ENCODE peak calls at places on chromosomes 11 and 22, in four cellular contexts. C, X, P and L are unnamed samples.

GRCh38 chr11:134562941-134563471 is 151.0 kb upstream of the B3GAT1 start:
- DNase-seq in P (no peak), C (no peak), X (no peak), L (no peak)

GRCh38 chr22:20463324-20464095 is 25.9 kb upstream of the SCARF2 start:
- DNase-seq in P (no peak), C (no peak), X (no peak), L (no peak)

GRCh38 chr11:13897606-13898276 is 64.8 kb upstream of the SPON1 start:
- DNase-seq in C (no peak), P (no peak), X (no peak), L (no peak)

GRCh38 chr11:86722041-86722440 is 49.6 kb upstream of the ME3 start:
- DNase-seq in C (no peak), X (peak; percentile 78), P (no peak), L (peak; percentile 63)

GRCh38 chr11:97622795-97623194 is 1233.0 kb downstream of the JRKL start:
- DNase-seq in X (no peak), C (no peak), P (no peak), L (peak; percentile 15)

GRCh38 chr22:17201285-17201945 is 17.8 kb downstream of the ADA2 start:
- DNase-seq in X (peak; percentile 46), P (no peak), C (no peak), L (no peak)

GRCh38 chr22:46113110-46113909 is 37.0 kb upstream of the PPARA start:
- DNase-seq in X (no peak), P (no peak), C (no peak), L (no peak)

GRCh38 chr11:31817054-31817620 is 6.0 kb upstream of the PAX6 start:
- DNase-seq in X (no peak), C (no peak), P (no peak), L (no peak)

GRCh38 chr11:65502274-65502851 is 3.5 kb downstream of the MALAT1 start:
- DNase-seq in P (peak; percentile 33), C (peak; percentile 20), X (peak; percentile 77), L (peak; percentile 75)

GRCh38 chr11:76701701-76702100 is 31.2 kb upstream of the LRRC32 start:
- DNase-seq in X (peak; percentile 59), P (peak; percentile 40), C (no peak), L (peak; percentile 40)

GRCh38 chr11:62472063-62472884 is 53.4 kb downstream of the SCGB1A1 start:
- DNase-seq in C (no peak), P (peak; percentile 74), X (peak; percentile 75), L (peak; percentile 32)

GRCh38 chr11:3916962-3917361 is 61.5 kb downstream of the STIM1 start:
- DNase-seq in X (no peak), P (no peak), C (no peak), L (no peak)

GRCh38 chr11:46120711-46121327 is 435 bp downstream of the PHF21A start:
- DNase-seq in X (no peak), P (peak; percentile 75), C (peak; percentile 42), L (peak; percentile 82)

GRCh38 chr11:74134661-74135515 is 35.9 kb downstream of the C2CD3 start:
- DNase-seq in X (no peak), C (no peak), P (peak; percentile 72), L (peak; percentile 37)

GRCh38 chr22:50257451-50258360 is 3.8 kb downstream of the MAPK12 start:
- DNase-seq in P (no peak), C (no peak), X (no peak), L (no peak)

GRCh38 chr11:1705121-1706052 is 8.4 kb downstream of the KRTAP5-6 start:
- DNase-seq in C (no peak), X (no peak), P (no peak), L (peak; percentile 10)

GRCh38 chr11:4203603-4204360 is 109.2 kb downstream of the RRM1 start:
- DNase-seq in X (no peak), P (no peak), C (no peak), L (no peak)

GRCh38 chr11:975824-976223 is 50.2 kb downstream of the AP2A2 start:
- DNase-seq in C (no peak), X (peak; percentile 41), P (no peak), L (peak; percentile 44)

GRCh38 chr11:90556612-90557011 is 333.8 kb upstream of the CHORDC1 start:
- DNase-seq in C (no peak), X (no peak), P (no peak), L (no peak)

GRCh38 chr11:16151138-16151537 is 205.2 kb downstream of the SOX6 start:
- DNase-seq in C (no peak), X (no peak), P (no peak), L (no peak)

GRCh38 chr11:106076923-106077608 is at the start of gene KBTBD3:
- DNase-seq in X (peak; percentile 99), C (peak; percentile 99), P (peak; percentile 99), L (peak; percentile 100)

GRCh38 chr22:40077646-40078016 is 82.9 kb downstream of the FAM83F start:
- DNase-seq in P (no peak), C (no peak), X (no peak), L (no peak)

GRCh38 chr11:67113231-67113721 is 5.8 kb upstream of the KDM2A start:
- DNase-seq in X (no peak), C (no peak), P (no peak), L (no peak)

GRCh38 chr11:76256448-76256847 is 50.1 kb upstream of the WNT11 start:
- DNase-seq in P (no peak), C (no peak), X (no peak), L (no peak)

GRCh38 chr11:103872748-103873147 is 163.7 kb upstream of the DDI1 start:
- DNase-seq in P (peak; percentile 80), X (no peak), C (no peak), L (no peak)

GRCh38 chr11:47848636-47849155 is 546 bp upstream of the NUP160 start:
- DNase-seq in X (no peak), P (no peak), C (no peak), L (no peak)
- TF ChIP-seq CTCF in X (no peak), P (no peak), C (no peak), L (no peak)

GRCh38 chr11:117430293-117430955 is 102.8 kb downstream of the CEP164 start:
- DNase-seq in P (no peak), X (no peak), C (no peak), L (no peak)

GRCh38 chr11:117427356-117427874 is 99.8 kb downstream of the CEP164 start:
- DNase-seq in X (no peak), C (no peak), P (no peak), L (no peak)

GRCh38 chr11:117428186-117428855 is 100.7 kb downstream of the CEP164 start:
- DNase-seq in X (no peak), P (no peak), C (no peak), L (no peak)

GRCh38 chr11:117426941-117427340 is 99.3 kb downstream of the CEP164 start:
- DNase-seq in P (no peak), X (no peak), C (no peak), L (no peak)

DNA sequence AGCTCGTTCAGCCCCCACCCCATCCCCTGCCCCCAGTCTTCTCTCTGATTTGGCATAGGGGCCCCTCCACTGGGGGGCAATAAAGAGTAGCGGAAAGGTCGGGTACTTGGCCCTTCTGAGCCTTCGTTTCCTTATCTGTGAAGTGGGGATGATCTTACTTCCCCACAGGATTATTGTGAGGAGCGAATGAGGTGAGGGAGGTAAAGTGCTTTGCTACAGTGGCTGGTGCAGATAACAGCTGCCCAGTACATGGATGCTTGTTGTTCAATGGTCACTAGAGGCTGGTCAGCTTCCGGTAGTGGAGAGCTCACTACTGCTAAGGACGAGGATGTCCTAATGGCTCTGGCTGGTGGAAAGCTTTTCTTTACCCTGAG is 101.2 kb downstream of the CEP164 start:
- DNase-seq in P (no peak), X (no peak), C (no peak), L (no peak)
- TF ChIP-seq CTCF in P (no peak), X (no peak), C (no peak), L (no peak)

DNA sequence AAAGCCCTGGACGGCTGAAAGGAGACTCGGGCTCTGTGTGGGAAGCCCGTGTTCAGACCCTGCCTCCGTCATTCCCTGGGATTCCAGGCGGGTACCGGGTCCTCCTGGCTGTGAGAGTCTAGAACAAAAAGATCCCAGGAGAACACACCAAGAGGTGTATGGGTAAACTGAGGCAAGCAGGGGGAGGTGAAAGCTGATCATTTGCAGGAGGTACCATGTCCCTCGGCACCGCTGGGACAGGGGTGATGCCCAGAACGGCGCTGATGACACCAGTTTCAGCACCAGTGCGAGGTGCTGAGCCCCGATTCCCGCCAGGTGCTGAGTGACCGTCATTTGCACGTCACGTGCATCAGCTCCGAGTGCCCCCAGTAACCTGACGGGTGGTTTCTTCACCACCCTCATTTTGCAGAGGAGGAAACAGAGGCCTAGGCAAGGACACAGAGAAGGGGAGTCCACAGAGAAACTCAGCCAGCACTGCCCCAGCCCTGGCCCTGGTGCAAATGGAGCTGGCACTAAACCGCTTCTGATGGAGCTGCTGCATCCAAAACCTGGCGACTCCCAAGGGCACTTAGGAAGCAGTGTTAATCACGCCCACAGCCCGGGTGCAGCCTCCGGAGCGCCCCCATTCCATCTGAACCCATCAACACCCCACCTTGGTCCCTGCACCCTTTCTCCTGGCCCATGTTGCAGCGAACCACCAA is 16.8 kb downstream of the MACROD1 start:
- DNase-seq in C (no peak), X (no peak), P (no peak), L (no peak)
- TF ChIP-seq CTCF in C (no peak), X (no peak), P (no peak), L (no peak)

GRCh38 chr22:38106814-38107578 is 3.5 kb downstream of the BAIAP2L2 start:
- DNase-seq in C (no peak), P (no peak), X (no peak), L (no peak)
- TF ChIP-seq CTCF in C (no peak), P (no peak), X (no peak), L (no peak)

DNA sequence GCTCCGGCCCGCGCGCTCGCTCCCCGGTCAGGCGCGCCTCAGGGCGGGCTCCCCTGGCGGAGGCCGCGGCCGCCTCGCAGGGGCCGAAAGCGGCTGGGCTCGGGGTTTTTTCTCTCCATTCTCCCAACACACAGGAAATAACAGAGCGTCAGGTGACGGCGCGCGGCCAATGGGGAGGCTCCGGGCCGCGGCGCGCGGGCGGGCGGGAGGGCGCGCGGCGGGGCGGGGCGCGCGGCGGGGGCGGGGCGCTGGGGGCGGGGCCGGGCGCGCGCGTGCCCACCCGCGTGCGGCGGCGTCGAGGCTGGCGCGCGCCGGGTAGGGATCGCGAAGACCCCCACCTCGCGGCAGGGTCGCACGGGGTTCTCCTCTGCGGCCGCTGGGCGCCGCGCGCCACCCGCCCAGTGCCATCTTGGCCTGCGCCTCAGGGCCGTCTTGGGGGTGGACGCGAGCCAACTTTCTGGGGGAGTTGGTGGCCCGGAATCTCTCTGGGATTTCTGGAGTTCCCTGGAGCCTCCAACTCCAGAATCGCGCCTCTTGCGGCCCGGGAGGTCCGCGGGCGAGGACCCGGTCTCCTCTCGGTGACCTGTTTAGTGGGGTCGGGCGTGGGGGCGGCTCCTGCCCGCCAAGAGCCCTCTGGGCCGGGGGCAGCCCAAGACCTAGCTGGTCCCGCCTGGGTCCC is at the start of gene TCF20:
- DNase-seq in C (no peak), X (peak; percentile 62), P (peak; percentile 81), L (peak; percentile 59)
- TF ChIP-seq CTCF in C (no peak), X (no peak), P (no peak), L (no peak)

GRCh38 chr11:70378506-70379134 is 19.7 kb upstream of the CTTN start:
- DNase-seq in X (no peak), C (no peak), P (no peak), L (no peak)
- TF ChIP-seq CTCF in X (no peak), C (peak; percentile 17), P (no peak), L (no peak)

DNA sequence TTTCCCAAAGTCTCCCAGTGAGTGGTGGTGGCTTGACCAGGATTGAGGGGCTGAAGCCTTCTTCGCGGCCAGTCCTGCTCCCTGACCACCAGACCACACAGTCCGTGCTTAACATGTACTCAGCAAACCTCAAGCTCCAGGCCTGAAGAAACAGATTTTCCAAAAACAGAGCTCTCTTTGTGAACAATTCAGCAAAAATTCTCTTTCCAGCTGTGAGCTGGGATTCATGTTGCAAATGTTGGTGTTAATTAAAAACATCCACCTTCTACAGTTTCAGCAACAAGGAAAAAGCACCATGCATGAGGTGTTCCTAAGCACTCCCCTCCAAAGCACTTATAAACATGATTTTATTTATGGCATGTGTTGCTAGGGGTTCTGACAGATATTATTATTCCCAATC is 129.5 kb downstream of the ETS1 start:
- DNase-seq in X (no peak), C (peak; percentile 51), P (no peak), L (peak; percentile 62)
- TF ChIP-seq CTCF in X (no peak), C (no peak), P (no peak), L (no peak)